ENCODE peak calls at places on chromosomes 6 and 20, in nine cellular contexts. P is AG10803; T is activated CD8-positive, alpha-beta T cell treated with anti-CD3 and anti-CD28 coated beads for 36 hours; G is endodermal cell; W is transverse colon; Q is fibroblast of the aortic adventitia; M is heart right ventricle; R is RWPE1; D is fibroblast of lung. C is an unnamed sample.

GRCh38 chr20:56166781-56167465 is 81.6 kb upstream of the MC3R start:
- DNase-seq in P (no peak), T (no peak), G (no peak), W (no peak), Q (no peak), M (no peak), R (no peak), D (no peak), C (no peak)

GRCh38 chr6:128244751-128245405 is 275.5 kb downstream of the PTPRK start:
- DNase-seq in P (peak; percentile 15), T (no peak), G (no peak), W (no peak), Q (peak; percentile 21), M (no peak), R (no peak), D (peak; percentile 44), C (no peak)

GRCh38 chr6:131979515-131980337 is 28.6 kb upstream of the CCN2 start:
- DNase-seq in P (peak; percentile 93), T (no peak), G (no peak), W (no peak), Q (peak; percentile 98), M (no peak), R (no peak), D (peak; percentile 100), C (no peak)

GRCh38 chr6:135451617-135452190 is 45.8 kb downstream of the AHI1 start:
- DNase-seq in P (peak; percentile 46), T (no peak), G (no peak), W (no peak), Q (peak; percentile 70), M (no peak), R (peak; percentile 5), D (peak; percentile 18), C (no peak)

GRCh38 chr6:26020291-26020982 is 57.8 kb downstream of the TRIM38 start:
- DNase-seq in P (peak; percentile 90), T (peak; percentile 82), G (peak; percentile 87), W (peak; percentile 87), Q (peak; percentile 96), M (peak; percentile 71), R (peak; percentile 97), D (peak; percentile 89), C (peak; percentile 87)

GRCh38 chr6:73965408-73966145 is 269.6 kb downstream of the CD109 start:
- DNase-seq in P (no peak), T (no peak), G (no peak), W (no peak), Q (no peak), M (no peak), R (no peak), D (no peak), C (no peak)

GRCh38 chr6:168865-169455 is 123.3 kb upstream of the DUSP22 start:
- DNase-seq in P (peak; percentile 56), T (no peak), G (no peak), W (no peak), Q (peak; percentile 75), M (no peak), R (peak; percentile 54), D (peak; percentile 38), C (peak; percentile 46)

GRCh38 chr6:31142356-31142755 is 3.5 kb upstream of the PSORS1C2 start:
- DNase-seq in P (no peak), T (no peak), G (peak; percentile 55), W (no peak), Q (no peak), M (no peak), R (no peak), D (no peak), C (no peak)

GRCh38 chr6:15628499-15629131 is 34.2 kb downstream of the DTNBP1 start:
- DNase-seq in P (peak; percentile 69), T (peak; percentile 91), G (no peak), W (no peak), Q (peak; percentile 76), M (no peak), R (no peak), D (peak; percentile 92), C (no peak)

GRCh38 chr6:79946773-79947190 is 571 bp downstream of the ELOVL4 start:
- DNase-seq in P (peak; percentile 12), T (peak; percentile 45), G (no peak), W (no peak), Q (peak; percentile 22), M (no peak), R (peak; percentile 34), D (peak; percentile 39), C (no peak)

GRCh38 chr6:170093276-170093657 is 197.6 kb downstream of the DLL1 start:
- DNase-seq in P (no peak), T (no peak), G (peak; percentile 45), W (no peak), Q (no peak), M (no peak), R (no peak), D (no peak), C (no peak)

GRCh38 chr20:16027710-16028109 is 545.5 kb downstream of the KIF16B start:
- DNase-seq in P (no peak), T (no peak), G (no peak), W (no peak), Q (no peak), M (no peak), R (no peak), D (no peak), C (no peak)

GRCh38 chr6:140029551-140029950 is 655.1 kb upstream of the CITED2 start:
- DNase-seq in P (no peak), T (no peak), G (no peak), W (no peak), Q (peak; percentile 41), M (no peak), R (no peak), D (no peak), C (no peak)

GRCh38 chr6:15715851-15716250 is 53.0 kb upstream of the DTNBP1 start:
- DNase-seq in P (no peak), T (no peak), G (no peak), W (no peak), Q (no peak), M (no peak), R (no peak), D (peak; percentile 6), C (no peak)

GRCh38 chr6:148971027-148971927 is 224.4 kb downstream of the UST start:
- DNase-seq in P (peak; percentile 30), T (no peak), G (no peak), W (no peak), Q (peak; percentile 18), M (no peak), R (peak; percentile 21), D (peak; percentile 51), C (no peak)

GRCh38 chr6:2900821-2901644 is 2.1 kb downstream of the SERPINB9 start:
- DNase-seq in P (peak; percentile 21), T (peak; percentile 22), G (no peak), W (no peak), Q (no peak), M (no peak), R (no peak), D (no peak), C (no peak)

GRCh38 chr20:37640600-37641561 is 52.9 kb upstream of the CTNNBL1 start:
- DNase-seq in P (no peak), T (no peak), G (no peak), W (no peak), Q (peak; percentile 16), M (no peak), R (peak; percentile 36), D (no peak), C (no peak)

GRCh38 chr6:156914171-156914570 is 137.0 kb downstream of the ARID1B start:
- DNase-seq in P (no peak), T (no peak), G (no peak), W (no peak), Q (no peak), M (no peak), R (no peak), D (no peak), C (no peak)

GRCh38 chr6:134145786-134146185 is 93.4 kb upstream of the SLC2A12 start:
- DNase-seq in P (no peak), T (no peak), G (no peak), W (no peak), Q (peak; percentile 84), M (no peak), R (no peak), D (peak; percentile 60), C (no peak)

GRCh38 chr6:111874030-111874425 is 776 bp upstream of the FYN start:
- DNase-seq in P (peak; percentile 13), T (peak; percentile 90), G (no peak), W (peak; percentile 19), Q (no peak), M (no peak), R (no peak), D (peak; percentile 35), C (peak; percentile 40)

GRCh38 chr6:105294129-105294528 is 108.8 kb downstream of the PREP start:
- DNase-seq in P (no peak), T (no peak), G (no peak), W (no peak), Q (no peak), M (no peak), R (no peak), D (no peak), C (no peak)

GRCh38 chr6:105292689-105293339 is 110.1 kb downstream of the PREP start:
- DNase-seq in P (no peak), T (no peak), G (no peak), W (no peak), Q (no peak), M (no peak), R (no peak), D (no peak), C (no peak)

DNA sequence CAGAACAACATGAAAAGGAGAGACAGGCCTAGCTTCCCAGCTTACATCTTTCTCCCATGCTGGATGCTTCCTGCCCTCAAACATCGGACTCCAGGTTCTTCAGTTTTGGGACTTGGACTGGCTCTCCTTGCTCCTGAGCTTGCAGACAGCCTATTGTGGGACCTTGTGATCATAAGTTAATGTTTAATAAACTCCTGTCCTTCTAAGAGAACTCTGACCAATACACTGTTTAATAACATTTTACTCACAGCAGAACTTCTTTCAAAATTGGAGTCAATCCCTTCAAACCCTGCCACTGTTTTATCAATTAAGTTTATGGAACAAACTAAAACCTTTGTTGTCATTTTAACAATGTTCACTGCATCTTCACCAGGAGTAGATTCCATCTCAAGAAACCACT is 111.4 kb downstream of the PREP start:
- DNase-seq in P (no peak), T (no peak), G (no peak), W (no peak), Q (no peak), M (no peak), R (no peak), D (no peak), C (no peak)
- TF ChIP-seq CTCF in P (no peak), T (no peak), G (no peak), W (no peak), Q (no peak), M (no peak), R (no peak), D (no peak), C (no peak)

GRCh38 chr20:32761831-32762753 is at the start of gene DNMT3B:
- DNase-seq in P (peak; percentile 66), T (peak; percentile 84), G (peak; percentile 97), W (peak; percentile 83), Q (peak; percentile 62), M (peak; percentile 82), R (peak; percentile 85), D (peak; percentile 79), C (peak; percentile 92)
- TF ChIP-seq CTCF in P (no peak), T (peak; percentile 27), G (peak; percentile 59), W (no peak), Q (no peak), M (no peak), R (no peak), D (peak; percentile 18), C (peak; percentile 37)

GRCh38 chr6:151440930-151441329 is 11.0 kb downstream of the RMND1 start:
- DNase-seq in P (peak; percentile 63), T (no peak), G (no peak), W (no peak), Q (peak; percentile 79), M (no peak), R (no peak), D (peak; percentile 34), C (peak; percentile 37)
- TF ChIP-seq CTCF in P (peak; percentile 72), T (peak; percentile 38), G (peak; percentile 60), W (peak; percentile 20), Q (peak; percentile 64), M (peak; percentile 42), R (no peak), D (peak; percentile 46), C (no peak)

GRCh38 chr20:9068232-9068781 is 580 bp upstream of the PLCB4 start:
- DNase-seq in P (peak; percentile 50), T (no peak), G (peak; percentile 90), W (peak; percentile 36), Q (no peak), M (peak; percentile 72), R (peak; percentile 28), D (peak; percentile 56), C (no peak)
- TF ChIP-seq CTCF in P (no peak), T (no peak), G (peak; percentile 33), W (no peak), Q (no peak), M (no peak), R (no peak), D (no peak), C (no peak)